ENCODE peak calls at places on chromosomes 4 and X, in six cellular contexts. K, M, N, Z, U and H are unnamed samples.

GRCh38 chr4:62399242-62399641 is 1199.1 kb downstream of the ADGRL3 start:
- DNase-seq in U (no peak), K (no peak), M (no peak), Z (no peak), N (no peak), H (no peak)

GRCh38 chrX:71111851-71112468 is 583 bp upstream of the IL2RG start:
- DNase-seq in K (no peak), U (no peak), Z (no peak), M (no peak), N (no peak), H (no peak)

GRCh38 chrX:68599256-68600152 is 48.0 kb upstream of the STARD8 start:
- DNase-seq in N (peak; percentile 10), K (peak; percentile 8), M (peak; percentile 4), Z (peak; percentile 3), U (no peak), H (no peak)

GRCh38 chrX:129058405-129058804 is 464.9 kb downstream of the SMARCA1 start:
- DNase-seq in M (no peak), N (no peak), Z (no peak), U (no peak), K (no peak), H (peak; percentile 9)

GRCh38 chrX:136055651-136056221 is 70.5 kb downstream of the SLC9A6 start:
- DNase-seq in N (no peak), M (peak; percentile 82), K (no peak), Z (no peak), U (no peak), H (no peak)

GRCh38 chr4:174053895-174054294 is 229.6 kb downstream of the FBXO8 start:
- DNase-seq in K (no peak), Z (no peak), M (no peak), N (no peak), U (no peak), H (no peak)

GRCh38 chr4:150119492-150119891 is 41.2 kb downstream of the DCLK2 start:
- DNase-seq in Z (peak; percentile 20), U (no peak), N (no peak), M (peak; percentile 57), K (no peak), H (peak; percentile 61)

GRCh38 chrX:15158736-15159406 is 111.0 kb downstream of the ASB9 start:
- DNase-seq in U (peak; percentile 33), N (no peak), Z (no peak), M (no peak), K (no peak), H (no peak)

GRCh38 chr4:140212646-140213045 is 58.7 kb upstream of the MAML3 start:
- DNase-seq in N (no peak), Z (no peak), K (no peak), M (no peak), U (no peak), H (no peak)

GRCh38 chrX:153370293-153371055 is 30.7 kb downstream of the PNMA6E start:
- DNase-seq in N (no peak), M (peak; percentile 4), K (no peak), Z (no peak), U (no peak), H (no peak)

GRCh38 chr4:157713342-157713741 is 459.5 kb downstream of the GASK1B start:
- DNase-seq in U (no peak), K (no peak), M (no peak), Z (no peak), N (no peak), H (no peak)

GRCh38 chr4:81343536-81343935 is 128.2 kb downstream of the RASGEF1B start:
- DNase-seq in U (no peak), M (no peak), Z (no peak), K (no peak), N (no peak), H (no peak)

GRCh38 chr4:136967069-136967468 is 565.2 kb downstream of the PCDH18 start:
- DNase-seq in N (no peak), U (no peak), Z (no peak), M (no peak), K (no peak), H (no peak)

GRCh38 chrX:20521245-20521644 is 254.5 kb upstream of the RPS6KA3 start:
- DNase-seq in M (peak; percentile 74), N (no peak), Z (no peak), K (no peak), U (no peak), H (no peak)

GRCh38 chrX:108601276-108601675 is 135.1 kb downstream of the IRS4 start:
- DNase-seq in Z (no peak), N (no peak), M (no peak), K (no peak), U (no peak), H (no peak)

GRCh38 chrX:155893513-155893912 is 12.4 kb downstream of the VAMP7 start:
- DNase-seq in K (no peak), Z (no peak), N (no peak), M (no peak), U (no peak), H (no peak)

GRCh38 chr4:8771666-8772065 is 100.0 kb downstream of the HMX1 start:
- DNase-seq in M (no peak), K (no peak), U (no peak), N (no peak), Z (no peak), H (no peak)

GRCh38 chr4:33054656-33055055 is 2334.5 kb downstream of the PCDH7 start:
- DNase-seq in U (no peak), K (no peak), N (no peak), Z (no peak), M (no peak), H (no peak)

GRCh38 chr4:6095023-6095817 is 77.0 kb upstream of the C4orf50 start:
- DNase-seq in K (no peak), N (no peak), U (no peak), M (peak; percentile 4), Z (no peak), H (no peak)

GRCh38 chrX:12910424-12910823 is 4.0 kb downstream of the TLR8 start:
- DNase-seq in N (peak; percentile 9), M (no peak), K (no peak), U (no peak), Z (no peak), H (no peak)

GRCh38 chrX:43961699-43962098 is 11.5 kb downstream of the NDP start:
- DNase-seq in Z (no peak), N (peak; percentile 6), U (no peak), K (no peak), M (no peak), H (no peak)

GRCh38 chr4:76920715-76921114 is 22.8 kb upstream of the SOWAHB start:
- DNase-seq in M (no peak), N (no peak), K (no peak), Z (no peak), U (no peak), H (no peak)

GRCh38 chr4:8939160-8939855 is 67.7 kb upstream of the HMX1 start:
- DNase-seq in M (no peak), U (no peak), Z (no peak), K (no peak), N (no peak), H (no peak)

GRCh38 chr4:185902654-185903053 is 90.7 kb upstream of the SORBS2 start:
- DNase-seq in K (no peak), U (no peak), M (peak; percentile 8), N (no peak), Z (no peak), H (no peak)

GRCh38 chr4:68338625-68339024 is 11.3 kb downstream of the YTHDC1 start:
- DNase-seq in K (no peak), M (no peak), N (no peak), U (no peak), Z (no peak), H (no peak)

GRCh38 chr4:175346381-175346780 is 428.2 kb downstream of the ADAM29 start:
- DNase-seq in N (no peak), Z (no peak), M (no peak), U (no peak), K (no peak), H (no peak)

GRCh38 chr4:168871686-168872085 is 138.4 kb downstream of the CBR4 start:
- DNase-seq in K (no peak), U (no peak), Z (no peak), M (no peak), N (no peak), H (no peak)
- TF ChIP-seq BHLHE40 in K (no peak), U (no peak), Z (no peak), M (no peak), N (no peak), H (no peak)

GRCh38 chr4:134505511-134505910 is 303.9 kb upstream of the PABPC4L start:
- DNase-seq in K (no peak), Z (no peak), N (no peak), M (no peak), U (no peak), H (no peak)

GRCh38 chr4:134510544-134510943 is 309.0 kb upstream of the PABPC4L start:
- DNase-seq in U (no peak), N (no peak), K (no peak), Z (no peak), M (no peak), H (no peak)
- TF ChIP-seq BHLHE40 in U (no peak), N (no peak), K (no peak), Z (no peak), M (no peak), H (no peak)

DNA sequence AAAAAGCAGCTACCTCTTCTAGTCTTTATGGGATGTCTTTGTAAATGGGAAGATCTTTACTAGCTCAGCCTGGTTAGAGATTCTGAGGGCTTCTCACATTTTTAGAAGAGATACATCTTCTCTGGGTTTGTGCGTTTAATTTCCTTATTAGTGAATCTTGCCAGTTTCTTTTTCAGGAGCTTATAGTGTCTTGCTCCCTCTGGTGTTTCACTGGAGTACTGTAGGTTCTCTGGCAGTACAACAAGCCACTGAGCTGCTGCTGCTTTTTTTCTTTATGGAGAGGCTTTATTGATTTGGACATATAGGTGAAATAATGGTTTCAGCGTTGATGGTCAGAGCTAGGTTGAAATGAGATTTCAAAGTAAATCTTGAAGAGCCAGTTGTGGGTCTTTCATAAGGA is 82.9 kb downstream of the LAS1L start:
- DNase-seq in Z (no peak), M (peak; percentile 33), U (no peak), K (peak; percentile 10), N (peak; percentile 7), H (peak; percentile 15)
- TF ChIP-seq BHLHE40 in Z (no peak), M (no peak), U (no peak), K (no peak), N (no peak), H (no peak)

DNA sequence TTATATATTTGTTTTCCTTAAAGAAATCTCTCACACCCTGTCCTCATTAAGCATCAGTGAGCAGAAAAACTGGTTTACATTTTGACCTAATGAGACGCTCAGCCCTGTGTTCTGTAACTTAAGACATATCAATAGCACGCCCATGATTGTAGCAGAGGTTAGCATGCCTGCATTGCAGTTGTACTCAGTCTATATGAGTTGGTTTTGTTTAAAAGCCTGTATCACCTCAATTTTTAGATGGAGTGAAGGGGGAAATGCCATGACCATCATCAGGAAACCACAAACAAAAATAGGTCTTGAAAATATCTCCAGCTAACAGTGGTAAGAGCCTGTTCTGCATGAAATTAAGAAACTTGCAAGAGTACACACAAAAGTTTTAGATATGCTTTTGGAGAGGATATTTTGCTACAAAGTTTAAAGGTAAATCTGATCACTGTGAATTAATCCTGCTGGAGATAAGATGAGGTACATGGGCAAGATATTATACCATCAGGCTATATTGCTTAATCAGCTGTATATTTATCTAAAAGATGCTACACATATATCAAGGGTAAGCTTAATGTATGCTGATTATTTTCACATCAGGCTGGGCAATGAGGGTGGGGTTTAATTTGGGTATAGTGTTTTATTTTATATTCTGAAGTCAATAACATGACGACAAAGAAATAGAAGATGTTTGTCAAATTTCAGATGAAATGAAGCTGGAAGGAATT is 13.1 kb upstream of the COQ2 start:
- DNase-seq in Z (no peak), K (no peak), U (no peak), M (no peak), N (no peak), H (no peak)
- TF ChIP-seq BHLHE40 in Z (no peak), K (no peak), U (no peak), M (no peak), N (no peak), H (no peak)